ENCODE peak calls at places on chromosomes 6 and 20, in four cellular contexts. Q is NCI-H146, U is AG08395, N is skeletal muscle cell. W is an unnamed sample.
A peak's percentile ranks its signal among the peaks of the same experiment; 100 is the strongest.

GRCh38 chr6:24864345-24864744 is 65.6 kb upstream of the ARMH2 start:
- DNase-seq in Q (no peak), U (no peak), N (peak; percentile 15), W (no peak)

GRCh38 chr6:35053701-35054100 is 87.4 kb downstream of the TCP11 start:
- DNase-seq in Q (no peak), U (no peak), N (no peak), W (no peak)

GRCh38 chr6:85464722-85465150 is 14.9 kb downstream of the NT5E start:
- DNase-seq in Q (no peak), U (peak; percentile 74), N (peak; percentile 80), W (no peak)

GRCh38 chr6:45431314-45432058 is 53.8 kb upstream of the SUPT3H start:
- DNase-seq in Q (no peak), U (no peak), N (no peak), W (no peak)

GRCh38 chr6:131213501-131213990 is 78.3 kb downstream of the AKAP7 start:
- DNase-seq in Q (no peak), U (peak; percentile 5), N (peak; percentile 76), W (no peak)

GRCh38 chr20:61444637-61445036 is 192.6 kb downstream of the CDH4 start:
- DNase-seq in Q (no peak), U (no peak), N (no peak), W (no peak)

GRCh38 chr6:121365499-121366183 is 31.4 kb upstream of the TBC1D32 start:
- DNase-seq in Q (no peak), U (no peak), N (no peak), W (no peak)

GRCh38 chr6:111823831-111824607 is 49.2 kb downstream of the FYN start:
- DNase-seq in Q (no peak), U (peak; percentile 65), N (no peak), W (no peak)

GRCh38 chr20:21508230-21509078 is 5.4 kb downstream of the NKX2-2 start:
- DNase-seq in Q (no peak), U (no peak), N (no peak), W (no peak)

GRCh38 chr20:17504898-17505663 is 26.1 kb downstream of the BFSP1 start:
- DNase-seq in Q (peak; percentile 58), U (peak; percentile 57), N (no peak), W (peak; percentile 35)

GRCh38 chr6:93219447-93219846 is 199.9 kb downstream of the EPHA7 start:
- DNase-seq in Q (no peak), U (no peak), N (no peak), W (no peak)

GRCh38 chr6:148563066-148563465 is 183.8 kb upstream of the UST start:
- DNase-seq in Q (no peak), U (no peak), N (no peak), W (no peak)

GRCh38 chr6:114785235-114786127 is 442.7 kb upstream of the HS3ST5 start:
- DNase-seq in Q (no peak), U (no peak), N (no peak), W (no peak)

GRCh38 chr6:74940211-74940610 is 265.6 kb downstream of the COL12A1 start:
- DNase-seq in Q (no peak), U (peak; percentile 5), N (no peak), W (no peak)

GRCh38 chr20:15708984-15709598 is 864.2 kb downstream of the KIF16B start:
- DNase-seq in Q (peak; percentile 39), U (no peak), N (no peak), W (peak; percentile 22)

GRCh38 chr20:6956574-6956973 is 189.1 kb downstream of the BMP2 start:
- DNase-seq in Q (no peak), U (no peak), N (no peak), W (no peak)

GRCh38 chr6:109768485-109768884 is 77.4 kb downstream of the FIG4 start:
- DNase-seq in Q (no peak), U (peak; percentile 47), N (no peak), W (no peak)

GRCh38 chr20:19849341-19850189 is 91.5 kb downstream of the RIN2 start:
- DNase-seq in Q (no peak), U (peak; percentile 24), N (no peak), W (no peak)

W was measured in NCI-H748 treated with DMSO at 0.1 percent for 48 hours.